ENCODE peak calls at places on chromosomes 11 and 22, in ten cellular contexts. M, L, K, W, B, H, G, T, S and D are unnamed samples.

GRCh38 chr11:113168804-113169342 is 145.5 kb upstream of the TTC12 start:
- DNase-seq in K (no peak), W (no peak), T (no peak), H (no peak), L (no peak), S (no peak), B (no peak), M (no peak), G (no peak), D (no peak)

GRCh38 chr22:40396882-40397281 is 26.5 kb downstream of the SGSM3 start:
- DNase-seq in B (peak), T (peak), K (peak), L (peak), S (no peak), M (no peak), W (peak), H (no peak), G (no peak), D (no peak)

GRCh38 chr11:69044111-69045013 is 4.4 kb upstream of the TPCN2 start:
- DNase-seq in K (peak), H (peak), S (no peak), T (peak), B (peak), L (peak), M (peak), W (peak), G (peak), D (peak)

GRCh38 chr11:64384981-64385952 is 26.3 kb downstream of the RPS6KA4 start:
- DNase-seq in S (no peak), K (no peak), L (no peak), W (no peak), T (peak), G (peak), B (no peak), H (peak), M (no peak), D (peak)

GRCh38 chr22:33542153-33542552 is 378.1 kb downstream of the LARGE1 start:
- DNase-seq in H (no peak), K (no peak), S (no peak), L (no peak), M (no peak), B (peak), G (no peak), T (no peak), W (no peak), D (no peak)

GRCh38 chr11:69172674-69173073 is 16.9 kb downstream of the SMIM38 start:
- DNase-seq in B (peak), L (peak), T (no peak), H (peak), S (no peak), M (no peak), K (peak), W (no peak), G (peak), D (no peak)

GRCh38 chr11:109423114-109423859 is 1.3 kb downstream of the C11orf87 start:
- DNase-seq in G (peak), L (peak), K (peak), T (peak), H (no peak), B (peak), M (no peak), S (no peak), W (no peak), D (no peak)

GRCh38 chr11:129950319-129951034 is 52.2 kb downstream of the PRDM10 start:
- DNase-seq in B (peak), K (peak), W (no peak), M (no peak), L (peak), S (no peak), G (peak), H (peak), T (no peak), D (peak)

GRCh38 chr22:35971418-35972119 is 57.1 kb downstream of the RBFOX2 start:
- DNase-seq in G (peak), M (no peak), K (peak), W (peak), B (peak), S (no peak), L (peak), H (no peak), T (peak), D (no peak)

GRCh38 chr11:47225552-47226137 is 10.9 kb downstream of the DDB2 start:
- DNase-seq in T (no peak), W (no peak), B (no peak), K (peak), G (no peak), L (peak), M (no peak), S (no peak), H (peak), D (peak)

GRCh38 chr11:102630598-102631448 is 5.7 kb upstream of the MMP20 start:
- DNase-seq in W (no peak), S (no peak), H (no peak), T (no peak), M (no peak), B (no peak), K (no peak), L (peak), G (no peak), D (no peak)

GRCh38 chr11:86575208-86575855 is 97.1 kb downstream of the ME3 start:
- DNase-seq in W (no peak), L (peak), G (no peak), K (peak), B (peak), H (no peak), T (no peak), S (no peak), M (no peak), D (no peak)